ENCODE peak calls at places on chromosomes 6 and 20, in ten cellular contexts. G is adrenal gland; J is suprapubic skin; P is cardiac muscle cell; N is frontal cortex; Z is activated CD8-positive, alpha-beta T cell treated with anti-CD3 and anti-CD28 coated beads, Interleukin-2, amount 10 ng/mL, durations not matched to agents 7 days and 5 days; C is sigmoid colon; E is myocyte; T is RWPE1; H is NCI-H1092 treated with DMSO at 0.1 percent for 48 hours. A is an unnamed sample.

GRCh38 chr6:167760979-167761793 is 65.5 kb upstream of the AFDN start:
- DNase-seq in G (peak; percentile 38), J (no peak), P (peak; percentile 98), N (no peak), Z (no peak), C (peak; percentile 74), E (peak; percentile 7), T (no peak), H (no peak), A (peak; percentile 88)

GRCh38 chr6:139981810-139982550 is 607.5 kb upstream of the CITED2 start:
- DNase-seq in G (no peak), J (no peak), P (peak; percentile 66), N (no peak), Z (no peak), C (no peak), E (peak; percentile 80), T (peak; percentile 1), H (peak; percentile 9), A (no peak)

GRCh38 chr20:32050324-32050723 is 1.7 kb upstream of the HCK start:
- DNase-seq in G (no peak), J (no peak), P (no peak), N (no peak), Z (no peak), C (no peak), E (no peak), T (no peak), H (no peak), A (no peak)

GRCh38 chr6:141403827-141404226 is 728.9 kb upstream of the GJE1 start:
- DNase-seq in G (no peak), J (no peak), P (peak; percentile 56), N (no peak), Z (no peak), C (no peak), E (peak; percentile 37), T (no peak), H (no peak), A (no peak)

GRCh38 chr20:1299522-1299921 is 29.4 kb downstream of the SDCBP2 start:
- DNase-seq in G (no peak), J (no peak), P (no peak), N (no peak), Z (peak; percentile 49), C (peak; percentile 38), E (no peak), T (peak; percentile 38), H (peak; percentile 6), A (no peak)

GRCh38 chr6:35213824-35214756 is at the start of gene SCUBE3:
- DNase-seq in G (peak; percentile 37), J (no peak), P (peak; percentile 44), N (peak; percentile 67), Z (peak; percentile 32), C (no peak), E (no peak), T (peak; percentile 41), H (peak; percentile 24), A (peak; percentile 60)

GRCh38 chr6:167933290-167933689 is 64.2 kb upstream of the KIF25 start:
- DNase-seq in G (no peak), J (no peak), P (no peak), N (no peak), Z (no peak), C (no peak), E (no peak), T (no peak), H (no peak), A (no peak)

GRCh38 chr6:41655706-41656668 is 17.7 kb downstream of the MDFI start:
- DNase-seq in G (no peak), J (no peak), P (peak; percentile 66), N (no peak), Z (no peak), C (peak; percentile 54), E (no peak), T (no peak), H (no peak), A (no peak)

GRCh38 chr6:127932708-127933107 is 31.9 kb upstream of the THEMIS start:
- DNase-seq in G (no peak), J (no peak), P (no peak), N (no peak), Z (no peak), C (no peak), E (no peak), T (no peak), H (no peak), A (no peak)

GRCh38 chr6:16355699-16356481 is 117.5 kb downstream of the GMPR start:
- DNase-seq in G (no peak), J (no peak), P (peak; percentile 42), N (no peak), Z (no peak), C (no peak), E (no peak), T (peak; percentile 15), H (no peak), A (no peak)

GRCh38 chr6:36120979-36121706 is 9.2 kb upstream of the MAPK13 start:
- DNase-seq in G (peak; percentile 86), J (peak; percentile 78), P (peak; percentile 70), N (no peak), Z (peak; percentile 82), C (peak; percentile 69), E (no peak), T (peak; percentile 27), H (no peak), A (peak; percentile 69)

GRCh38 chr6:48111143-48111506 is at the start of gene PTCHD4:
- DNase-seq in G (no peak), J (no peak), P (peak; percentile 61), N (no peak), Z (no peak), C (no peak), E (peak; percentile 93), T (peak; percentile 93), H (no peak), A (no peak)

GRCh38 chr6:137728386-137729349 is 138.4 kb upstream of the TNFAIP3 start:
- DNase-seq in G (peak; percentile 76), J (no peak), P (peak; percentile 96), N (no peak), Z (no peak), C (no peak), E (peak; percentile 94), T (peak; percentile 78), H (no peak), A (no peak)

GRCh38 chr6:13191461-13191860 is 136.9 kb downstream of the TBC1D7 start:
- DNase-seq in G (no peak), J (no peak), P (no peak), N (no peak), Z (no peak), C (no peak), E (no peak), T (no peak), H (no peak), A (no peak)

GRCh38 chr20:62496525-62497218 is 20.9 kb upstream of the GATA5 start:
- DNase-seq in G (no peak), J (no peak), P (no peak), N (no peak), Z (no peak), C (no peak), E (no peak), T (peak; percentile 60), H (peak; percentile 29), A (no peak)

GRCh38 chr20:18176318-18176785 is 38.7 kb downstream of the KAT14 start:
- DNase-seq in G (no peak), J (no peak), P (peak; percentile 9), N (no peak), Z (no peak), C (no peak), E (no peak), T (no peak), H (no peak), A (no peak)

GRCh38 chr6:170258395-170258794 is 32.5 kb downstream of the DLL1 start:
- DNase-seq in G (no peak), J (peak; percentile 28), P (no peak), N (no peak), Z (no peak), C (peak; percentile 60), E (no peak), T (no peak), H (no peak), A (peak; percentile 26)

GRCh38 chr6:27492776-27493175 is 19.9 kb upstream of the ZNF184 start:
- DNase-seq in G (no peak), J (no peak), P (no peak), N (no peak), Z (no peak), C (no peak), E (no peak), T (no peak), H (no peak), A (no peak)

GRCh38 chr6:130143709-130144108 is 79.0 kb downstream of the SAMD3 start:
- DNase-seq in G (peak; percentile 58), J (no peak), P (no peak), N (no peak), Z (no peak), C (no peak), E (peak; percentile 27), T (no peak), H (no peak), A (no peak)

GRCh38 chr6:163180874-163181541 is 233.5 kb upstream of the QKI start:
- DNase-seq in G (peak; percentile 87), J (no peak), P (peak; percentile 84), N (peak; percentile 56), Z (peak; percentile 22), C (peak; percentile 84), E (peak; percentile 76), T (peak; percentile 36), H (no peak), A (peak; percentile 88)

GRCh38 chr20:57688864-57689263 is 21.0 kb downstream of the PMEPA1 start:
- DNase-seq in G (no peak), J (no peak), P (no peak), N (no peak), Z (no peak), C (no peak), E (no peak), T (no peak), H (peak; percentile 63), A (peak; percentile 74)

GRCh38 chr6:125302840-125303511 is 1.2 kb upstream of the HDDC2 start:
- DNase-seq in G (no peak), J (no peak), P (no peak), N (no peak), Z (no peak), C (no peak), E (no peak), T (no peak), H (no peak), A (no peak)

GRCh38 chr6:109834131-109834530 is 143.0 kb downstream of the FIG4 start:
- DNase-seq in G (no peak), J (no peak), P (no peak), N (no peak), Z (no peak), C (no peak), E (no peak), T (no peak), H (peak; percentile 88), A (no peak)

GRCh38 chr6:5325173-5325572 is 63.9 kb downstream of the FARS2 start:
- DNase-seq in G (no peak), J (no peak), P (no peak), N (no peak), Z (no peak), C (no peak), E (no peak), T (no peak), H (no peak), A (no peak)

A was measured in sciatic nerve.